ENCODE peak calls at places on chromosomes 4 and X, in five cellular contexts. B, L, Q, A and O are unnamed samples.

GRCh38 chr4:126761947-126762650 is 870.7 kb upstream of the INTU start:
- DNase-seq in A (no peak), L (no peak), Q (no peak), B (no peak), O (no peak)

GRCh38 chr4:18440527-18441215 is 419.1 kb upstream of the LCORL start:
- DNase-seq in B (no peak), A (no peak), L (no peak), Q (no peak), O (no peak)

GRCh38 chrX:1451251-1451675 is 1.4 kb downstream of the ASMTL start:
- DNase-seq in Q (no peak), L (no peak), B (no peak), A (no peak), O (no peak)

GRCh38 chrX:149563359-149563758 is 13.6 kb upstream of the HSFX3 start:
- DNase-seq in Q (no peak), L (no peak), A (no peak), B (no peak), O (no peak)

GRCh38 chr4:1814453-1814852 is 21.4 kb downstream of the FGFR3 start:
- DNase-seq in Q (no peak), B (no peak), L (no peak), A (no peak), O (no peak)

GRCh38 chr4:174214102-174214878 is 69.2 kb downstream of the FBXO8 start:
- DNase-seq in Q (no peak), B (no peak), L (no peak), A (no peak), O (no peak)

GRCh38 chr4:161148051-161148450 is 1015.7 kb downstream of the FSTL5 start:
- DNase-seq in Q (no peak), L (no peak), A (no peak), B (no peak), O (no peak)

GRCh38 chr4:100977746-100978397 is 369.5 kb downstream of the PPP3CA start:
- DNase-seq in L (no peak), B (no peak), A (no peak), Q (peak; percentile 31), O (no peak)

GRCh38 chr4:152356428-152357034 is 179.4 kb downstream of the FBXW7 start:
- DNase-seq in B (no peak), A (no peak), L (no peak), Q (peak; percentile 15), O (no peak)

GRCh38 chrX:55149242-55149641 is 60.4 kb downstream of the PAGE2 start:
- DNase-seq in L (no peak), Q (no peak), A (no peak), B (no peak), O (no peak)

GRCh38 chr4:166169111-166169510 is 296.1 kb downstream of the TLL1 start:
- DNase-seq in Q (peak; percentile 10), L (no peak), A (no peak), B (peak; percentile 4), O (no peak)

GRCh38 chr4:96787766-96788165 is 947.9 kb downstream of the PDHA2 start:
- DNase-seq in Q (no peak), B (no peak), L (no peak), A (no peak), O (no peak)

GRCh38 chr4:186622788-186623464 is 67.6 kb upstream of the MTNR1A start:
- DNase-seq in Q (peak; percentile 78), A (no peak), L (peak; percentile 36), B (no peak), O (no peak)

GRCh38 chr4:8316251-8316771 is 46.8 kb downstream of the HTRA3 start:
- DNase-seq in A (peak; percentile 35), Q (no peak), L (no peak), B (no peak), O (peak; percentile 4)

GRCh38 chr4:72006576-72006975 is 25.2 kb upstream of the NPFFR2 start:
- DNase-seq in B (no peak), L (no peak), Q (peak; percentile 69), A (no peak), O (no peak)

GRCh38 chrX:3712870-3713224 is 602 bp downstream of the PRKX start:
- DNase-seq in A (no peak), L (no peak), B (no peak), Q (no peak), O (peak; percentile 23)

GRCh38 chrX:66728818-66729271 is 90.0 kb upstream of the EDA2R start:
- DNase-seq in B (peak; percentile 50), A (peak; percentile 60), Q (peak; percentile 78), L (peak; percentile 22), O (peak; percentile 16)

GRCh38 chr4:138308421-138308820 is 66.3 kb upstream of the SLC7A11 start:
- DNase-seq in L (no peak), Q (peak; percentile 9), B (no peak), A (no peak), O (no peak)

GRCh38 chr4:172042714-172043114 is 229.5 kb downstream of the GALNTL6 start:
- DNase-seq in B (no peak), Q (peak; percentile 20), A (no peak), L (no peak), O (no peak)

GRCh38 chr4:77308843-77309242 is 151.8 kb downstream of the CCNG2 start:
- DNase-seq in L (no peak), Q (peak; percentile 41), B (no peak), A (no peak), O (no peak)

GRCh38 chr4:153555730-153556440 is 89.7 kb downstream of the TMEM131L start:
- DNase-seq in A (peak; percentile 77), B (no peak), L (peak; percentile 81), Q (peak; percentile 78), O (no peak)

GRCh38 chr4:71944956-71945355 is 86.8 kb upstream of the NPFFR2 start:
- DNase-seq in Q (peak; percentile 39), B (no peak), L (no peak), A (no peak), O (no peak)

GRCh38 chr4:138401330-138401729 is 159.2 kb upstream of the SLC7A11 start:
- DNase-seq in B (no peak), Q (peak; percentile 34), A (no peak), L (no peak), O (no peak)

GRCh38 chrX:20063716-20064351 is 52.9 kb downstream of the MAP7D2 start:
- DNase-seq in L (no peak), B (no peak), Q (peak; percentile 10), A (no peak), O (no peak)

GRCh38 chrX:20067709-20068315 is 48.9 kb downstream of the MAP7D2 start:
- DNase-seq in B (no peak), A (no peak), Q (peak; percentile 90), L (peak; percentile 69), O (no peak)

GRCh38 chrX:20063153-20063552 is 53.6 kb downstream of the MAP7D2 start:
- DNase-seq in A (no peak), Q (no peak), B (no peak), L (no peak), O (no peak)

GRCh38 chrX:20071511-20072079 is 45.1 kb downstream of the MAP7D2 start:
- DNase-seq in L (no peak), Q (no peak), A (no peak), B (no peak), O (no peak)

GRCh38 chrX:20066968-20067708 is 49.6 kb downstream of the MAP7D2 start:
- DNase-seq in A (no peak), B (no peak), Q (peak; percentile 66), L (no peak), O (no peak)
- TF ChIP-seq CTCF in A (no peak), B (peak; percentile 69), Q (peak; percentile 64), L (no peak), O (no peak)

GRCh38 chr4:165094873-165095272 is 17.8 kb downstream of the TMEM192 start:
- DNase-seq in B (no peak), Q (no peak), L (no peak), A (no peak), O (no peak)

GRCh38 chr4:165095291-165095690 is 17.4 kb downstream of the TMEM192 start:
- DNase-seq in B (no peak), Q (no peak), L (no peak), A (no peak), O (no peak)

GRCh38 chr4:165101641-165102040 is 11.0 kb downstream of the TMEM192 start:
- DNase-seq in Q (no peak), A (no peak), B (no peak), L (no peak), O (no peak)

DNA sequence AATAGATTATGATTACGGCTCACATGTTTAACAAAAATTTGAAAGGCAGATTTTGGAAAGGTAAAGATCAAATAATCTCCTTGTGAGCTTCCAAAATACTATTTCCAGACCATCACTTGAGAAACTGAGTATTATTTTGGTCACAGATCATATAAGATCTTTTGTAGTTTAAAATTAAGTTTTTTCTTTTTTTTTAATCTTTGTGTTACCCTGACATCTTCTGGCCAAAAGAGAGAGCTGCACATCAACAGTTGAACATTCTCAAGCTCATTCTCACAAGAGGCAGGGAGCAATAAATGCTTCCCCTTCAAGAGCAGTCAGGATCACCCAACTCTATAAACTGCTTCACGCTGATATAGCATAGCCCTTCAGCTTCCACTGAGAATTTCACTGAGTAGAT is 15.9 kb downstream of the TMEM192 start:
- DNase-seq in L (no peak), A (no peak), B (no peak), Q (peak; percentile 43), O (no peak)
- TF ChIP-seq CTCF in L (peak; percentile 28), A (peak; percentile 51), B (peak; percentile 79), Q (peak; percentile 56), O (peak; percentile 36)

GRCh38 chrX:135713795-135714194 is 356 bp downstream of the CT45A1 start:
- DNase-seq in A (no peak), B (no peak), L (no peak), Q (no peak), O (no peak)

GRCh38 chrX:135707880-135708279 is 5.6 kb upstream of the CT45A1 start:
- DNase-seq in L (no peak), A (no peak), Q (peak; percentile 1), B (peak; percentile 26), O (no peak)
- TF ChIP-seq CTCF in L (no peak), A (no peak), Q (no peak), B (peak; percentile 42), O (no peak)

GRCh38 chr4:99885063-99885664 is 9.1 kb downstream of the LAMTOR3 start:
- DNase-seq in L (no peak), A (no peak), B (no peak), Q (peak; percentile 58), O (no peak)
- TF ChIP-seq CTCF in L (peak; percentile 34), A (no peak), B (peak; percentile 78), Q (peak; percentile 42), O (peak; percentile 50)

GRCh38 chrX:100070334-100070849 is 339.7 kb downstream of the PCDH19 start:
- DNase-seq in A (no peak), Q (no peak), L (no peak), B (no peak), O (no peak)

GRCh38 chrX:100076031-100076430 is 334.0 kb downstream of the PCDH19 start:
- DNase-seq in Q (no peak), L (no peak), A (no peak), B (no peak), O (no peak)

GRCh38 chrX:100072286-100072685 is 337.8 kb downstream of the PCDH19 start:
- DNase-seq in Q (peak; percentile 21), A (no peak), B (no peak), L (no peak), O (no peak)
- TF ChIP-seq CTCF in Q (no peak), A (no peak), B (no peak), L (no peak), O (no peak)

GRCh38 chrX:118637997-118638396 is 89.4 kb upstream of the IL13RA1 start:
- DNase-seq in A (no peak), B (no peak), Q (no peak), L (no peak), O (no peak)
- TF ChIP-seq CTCF in A (no peak), B (peak; percentile 38), Q (peak; percentile 18), L (no peak), O (no peak)